ENCODE peak calls at places on chromosomes 7 and 10, in five cellular contexts. I is fibroblast of lung, Z is GM23248, M is PC-3, P is SK-N-SH. W is an unnamed sample.
A peak's percentile ranks its signal among the peaks of the same experiment; 100 is the strongest.

GRCh38 chr10:16843252-16843870 is 26.1 kb upstream of the RSU1 start:
- DNase-seq in Z (peak; percentile 89), P (peak; percentile 34), I (peak; percentile 76), M (peak; percentile 83), W (peak; percentile 98)

GRCh38 chr10:101110856-101111523 is 20.1 kb upstream of the TLX1 start:
- DNase-seq in P (no peak), Z (no peak), M (peak; percentile 15), I (no peak), W (no peak)

GRCh38 chr10:96987842-96988175 is 155.7 kb downstream of the LCOR start:
- DNase-seq in I (peak; percentile 69), Z (peak; percentile 82), P (no peak), M (no peak), W (peak; percentile 29)

GRCh38 chr7:121282129-121282528 is 46.7 kb upstream of the WNT16 start:
- DNase-seq in M (no peak), I (no peak), Z (no peak), P (no peak), W (no peak)

GRCh38 chr10:14648042-14648765 is 126.5 kb downstream of the FAM107B start:
- DNase-seq in M (no peak), I (peak; percentile 81), Z (peak; percentile 67), P (peak; percentile 63), W (peak; percentile 77)

GRCh38 chr7:52831321-52831720 is 204.1 kb upstream of the POM121L12 start:
- DNase-seq in Z (no peak), P (no peak), M (no peak), I (peak; percentile 49), W (no peak)

GRCh38 chr10:22816298-22816653 is 101.9 kb upstream of the PIP4K2A start:
- DNase-seq in P (no peak), M (peak; percentile 92), I (peak; percentile 95), Z (peak; percentile 91), W (peak; percentile 65)

GRCh38 chr10:85618841-85619240 is 747.8 kb downstream of the GRID1 start:
- DNase-seq in P (no peak), Z (no peak), I (no peak), M (no peak), W (no peak)

GRCh38 chr7:8018961-8019360 is 50.4 kb downstream of the GLCCI1 start:
- DNase-seq in Z (no peak), P (no peak), M (no peak), I (no peak), W (no peak)

GRCh38 chr7:151598045-151598444 is 78.3 kb upstream of the RHEB start:
- DNase-seq in P (no peak), Z (peak; percentile 85), I (peak; percentile 97), M (peak; percentile 88), W (peak; percentile 81)

GRCh38 chr7:124784879-124785818 is 19.6 kb upstream of the GPR37 start:
- DNase-seq in I (peak; percentile 42), P (peak; percentile 76), M (peak; percentile 66), Z (peak; percentile 75), W (peak; percentile 80)

GRCh38 chr10:11073410-11073809 is 55.7 kb downstream of the CELF2 start:
- DNase-seq in M (no peak), P (no peak), Z (no peak), I (no peak), W (no peak)

GRCh38 chr7:122219253-122219865 is 75.3 kb upstream of the AASS start:
- DNase-seq in M (peak; percentile 63), I (no peak), Z (peak; percentile 38), P (peak; percentile 10), W (peak; percentile 69)

GRCh38 chr7:27205325-27206280 is 5.7 kb upstream of the HOXA13 start:
- DNase-seq in Z (peak; percentile 18), P (no peak), I (no peak), M (peak; percentile 67), W (no peak)

GRCh38 chr10:47406870-47407648 is 23.0 kb upstream of the ZNF488 start:
- DNase-seq in M (peak; percentile 98), Z (peak; percentile 80), I (peak; percentile 88), P (no peak), W (peak; percentile 60)

GRCh38 chr10:85225311-85225710 is 896.9 kb downstream of the CCSER2 start:
- DNase-seq in Z (no peak), I (no peak), M (no peak), P (no peak), W (no peak)

GRCh38 chr7:47518827-47519226 is 63.1 kb downstream of the TNS3 start:
- DNase-seq in I (peak; percentile 90), M (peak; percentile 55), P (no peak), Z (peak; percentile 95), W (peak; percentile 46)

GRCh38 chr10:102869290-102870198 is at the start of gene AS3MT:
- DNase-seq in I (peak; percentile 28), M (peak; percentile 23), P (peak; percentile 92), Z (peak; percentile 53), W (peak; percentile 69)

GRCh38 chr7:118195837-118196474 is 12.0 kb downstream of the LSM8 start:
- DNase-seq in P (peak; percentile 54), M (peak; percentile 77), Z (peak; percentile 81), I (peak; percentile 59), W (peak; percentile 84)

GRCh38 chr10:17428616-17429097 is 25.7 kb downstream of the ST8SIA6 start:
- DNase-seq in M (no peak), I (no peak), Z (no peak), P (no peak), W (no peak)

GRCh38 chr7:109663806-109664205 is 1094.1 kb downstream of the DNAJB9 start:
- DNase-seq in I (no peak), M (no peak), Z (no peak), P (no peak), W (no peak)

GRCh38 chr7:131747625-131748024 is 191.2 kb upstream of the PODXL start:
- DNase-seq in M (no peak), Z (no peak), I (no peak), P (no peak), W (no peak)

GRCh38 chr10:69428138-69428537 is 11.4 kb upstream of the TACR2 start:
- DNase-seq in I (no peak), P (no peak), Z (no peak), M (no peak), W (no peak)

GRCh38 chr7:43479042-43479441 is 103.9 kb upstream of the STK17A start:
- DNase-seq in P (no peak), I (no peak), M (peak; percentile 31), Z (no peak), W (no peak)

GRCh38 chr7:37109853-37110252 is 338.8 kb downstream of the ELMO1 start:
- DNase-seq in P (peak; percentile 41), I (peak; percentile 9), M (no peak), Z (no peak), W (no peak)

GRCh38 chr7:6652446-6653011 is 15.4 kb downstream of the ZNF316 start:
- DNase-seq in P (no peak), M (no peak), I (no peak), Z (no peak), W (no peak)

GRCh38 chr7:137985897-137986251 is 16.0 kb downstream of the CREB3L2 start:
- DNase-seq in I (no peak), M (no peak), Z (no peak), P (no peak), W (no peak)

GRCh38 chr7:80783177-80783687 is 135.6 kb downstream of the SEMA3C start:
- DNase-seq in I (no peak), P (no peak), Z (no peak), M (no peak), W (no peak)
- H3K4me1 ChIP-seq in I (peaks cover 12% of the 10 kb centered on the region), P (peaks cover 28% of the 10 kb centered on the region), Z (peaks cover 75% of the 10 kb centered on the region), M (peaks cover 56% of the 10 kb centered on the region), W (peaks cover 66% of the 10 kb centered on the region)

DNA sequence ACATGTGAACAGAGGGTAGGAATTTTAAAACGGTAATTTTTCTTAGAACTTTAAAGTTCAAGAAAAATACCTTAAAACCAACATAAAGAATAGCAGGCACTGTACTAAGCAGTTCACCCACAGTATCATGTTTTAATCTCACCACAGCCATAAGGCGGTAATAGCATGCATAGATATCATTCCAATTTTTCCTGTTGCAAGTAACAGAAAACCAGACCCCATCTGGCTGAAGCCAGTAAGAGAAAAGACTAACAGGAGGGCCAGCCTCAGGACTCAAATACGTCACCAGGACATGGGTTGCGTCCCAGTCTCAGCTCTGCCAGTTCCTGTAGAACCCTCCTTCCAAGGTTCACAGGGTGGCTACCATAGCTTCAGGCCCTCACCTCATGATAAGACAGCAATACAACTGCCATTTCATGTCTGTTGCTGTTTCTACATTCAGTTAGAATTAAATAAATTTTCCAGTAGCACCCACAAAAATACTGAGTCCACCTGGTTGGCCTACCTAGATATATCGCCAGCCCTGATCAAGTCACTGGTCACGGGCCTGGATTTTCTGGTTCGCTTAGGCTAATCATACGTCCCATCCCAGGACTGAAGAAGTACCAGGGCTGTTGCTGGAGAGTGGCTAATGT is 2.0 kb upstream of the RNF32 start:
- DNase-seq in I (no peak), M (no peak), P (no peak), Z (no peak), W (no peak)
- H3K9ac ChIP-seq in I (no peak overlapping the region), M (no peak overlapping the region), P (no peak overlapping the region), Z (no peak overlapping the region), W (no peak overlapping the region)

GRCh38 chr10:131975796-131976195 is 5.9 kb downstream of the BNIP3 start:
- DNase-seq in I (no peak), P (no peak), M (no peak), Z (no peak), W (no peak)
- H3K4me1 ChIP-seq in I (peaks cover 3% of the 10 kb centered on the region), P (peaks cover 38% of the 10 kb centered on the region), M (peaks cover 18% of the 10 kb centered on the region), Z (peaks cover 16% of the 10 kb centered on the region), W (peaks cover 29% of the 10 kb centered on the region)

GRCh38 chr7:123562121-123562520 is 4.5 kb upstream of the NDUFA5 start:
- DNase-seq in M (no peak), P (no peak), I (no peak), Z (no peak), W (no peak)

GRCh38 chr7:123558506-123558874 is 872 bp upstream of the NDUFA5 start:
- DNase-seq in I (no peak), P (no peak), M (no peak), Z (no peak), W (no peak)

GRCh38 chr7:123555484-123555883 is 2.1 kb downstream of the NDUFA5 start:
- DNase-seq in M (no peak), Z (no peak), I (no peak), P (no peak), W (no peak)

GRCh38 chr7:123557016-123557630 is 495 bp downstream of the NDUFA5 start:
- DNase-seq in Z (peak; percentile 73), I (peak; percentile 30), M (peak; percentile 10), P (no peak), W (peak; percentile 66)

GRCh38 chr7:123557631-123558505 is at the start of gene NDUFA5:
- DNase-seq in M (peak; percentile 98), Z (peak; percentile 100), P (peak; percentile 87), I (peak; percentile 99), W (peak; percentile 100)
- H3K9ac ChIP-seq in M (peak within 1 kb of the TSS; percentile 91), Z (peak within 1 kb of the TSS; percentile 89), P (peak within 1 kb of the TSS; percentile 83), I (peak within 1 kb of the TSS; percentile 70), W (peak within 1 kb of the TSS; percentile 92)

GRCh38 chr7:21028990-21029337 is 242.3 kb upstream of the SP8 start:
- DNase-seq in I (no peak), P (no peak), M (no peak), Z (no peak), W (no peak)

GRCh38 chr7:21028186-21028989 is 241.7 kb upstream of the SP8 start:
- DNase-seq in P (no peak), Z (peak; percentile 6), M (peak; percentile 17), I (peak; percentile 15), W (peak; percentile 3)

DNA sequence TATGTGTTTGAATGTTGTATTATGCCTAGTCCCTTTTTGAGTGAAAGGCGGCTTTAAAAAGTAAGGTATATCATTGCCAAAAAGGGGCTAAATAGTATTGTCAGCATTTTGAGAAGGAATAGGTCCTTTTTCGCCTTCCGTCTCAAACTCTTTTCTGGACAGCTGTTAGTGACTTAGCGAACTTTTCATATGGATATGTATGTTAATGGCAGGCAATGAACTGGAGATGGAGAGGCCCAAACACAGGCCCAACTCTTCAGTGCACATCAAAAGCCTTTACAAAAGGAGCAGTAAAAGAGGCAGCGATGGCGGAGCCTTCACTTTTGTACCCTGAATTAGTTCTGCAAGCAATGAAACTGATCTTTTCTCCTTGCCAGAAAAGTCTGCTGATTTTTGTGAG is 243.6 kb upstream of the SP8 start:
- DNase-seq in M (no peak), P (no peak), Z (no peak), I (no peak), W (no peak)
- H3K4me1 ChIP-seq in M (no peaks in the 10 kb centered on the region), P (no peaks in the 10 kb centered on the region), Z (no peaks in the 10 kb centered on the region), I (no peaks in the 10 kb centered on the region), W (no peaks in the 10 kb centered on the region)